ENCODE peak calls at places on chromosomes 16 and 17, in nine cellular contexts. P, V, B, H, S, F, T, A and J are unnamed samples.

GRCh38 chr16:68524069-68524820 is 14.8 kb upstream of the ZFP90 start:
- DNase-seq in P (no peak), H (no peak), V (no peak), S (no peak), F (no peak), A (no peak), B (no peak), T (no peak), J (no peak)

GRCh38 chr17:80724723-80725388 is 180.2 kb downstream of the RPTOR start:
- DNase-seq in F (no peak), H (no peak), B (no peak), V (peak), S (no peak), P (no peak), T (no peak), A (peak), J (peak)

GRCh38 chr17:17448076-17448475 is 28.7 kb upstream of the MED9 start:
- DNase-seq in T (no peak), H (no peak), S (no peak), V (no peak), P (no peak), A (no peak), B (no peak), F (no peak), J (no peak)

GRCh38 chr16:84600343-84601229 is 17.3 kb downstream of the COTL1 start:
- DNase-seq in V (no peak), H (no peak), T (no peak), B (no peak), S (no peak), A (peak), F (no peak), P (no peak), J (no peak)

GRCh38 chr16:66481081-66481942 is 54.2 kb downstream of the BEAN1 start:
- DNase-seq in V (no peak), S (no peak), T (no peak), P (no peak), B (no peak), F (no peak), A (no peak), H (no peak), J (no peak)

GRCh38 chr16:10946308-10946707 is 1.9 kb downstream of the CLEC16A start:
- DNase-seq in F (peak), S (peak), P (no peak), A (no peak), H (no peak), T (no peak), V (no peak), B (no peak), J (no peak)

GRCh38 chr17:61284174-61284573 is 115.5 kb upstream of the TBX2 start:
- DNase-seq in S (no peak), A (peak), H (no peak), T (no peak), P (no peak), F (peak), V (no peak), B (peak), J (no peak)

GRCh38 chr17:52143536-52143935 is 15.0 kb downstream of the CA10 start:
- DNase-seq in B (no peak), V (no peak), A (no peak), T (no peak), P (no peak), H (no peak), S (no peak), F (no peak), J (no peak)

GRCh38 chr16:8571061-8571596 is 19.2 kb downstream of the TMEM114 start:
- DNase-seq in F (no peak), V (no peak), T (no peak), A (peak), B (peak), H (no peak), S (peak), P (no peak), J (peak)